ENCODE peak calls at places on chromosomes 12 and 14, in ten cellular contexts. E, R, O, Z, G, C, F, V, M and P are unnamed samples.

GRCh38 chr12:111405149-111405855 is 421 bp upstream of the SH2B3 start:
- DNase-seq in E (peak), R (peak), O (peak), Z (peak), G (peak), C (peak), F (peak), V (peak), M (peak), P (peak)

GRCh38 chr14:53596845-53597525 is 359.6 kb downstream of the BMP4 start:
- DNase-seq in E (no peak), R (no peak), O (no peak), Z (no peak), G (no peak), C (no peak), F (no peak), V (no peak), M (no peak), P (no peak)

GRCh38 chr12:25286837-25287236 is 36.1 kb upstream of the KRAS start:
- DNase-seq in E (no peak), R (no peak), O (no peak), Z (no peak), G (no peak), C (peak), F (no peak), V (no peak), M (no peak), P (no peak)

GRCh38 chr14:87975636-87976035 is 17.3 kb downstream of the GALC start:
- DNase-seq in E (peak), R (no peak), O (no peak), Z (no peak), G (no peak), C (no peak), F (no peak), V (no peak), M (no peak), P (peak)

GRCh38 chr14:104341532-104342434 is 203.4 kb downstream of the KIF26A start:
- DNase-seq in E (peak), R (peak), O (no peak), Z (peak), G (peak), C (no peak), F (no peak), V (peak), M (no peak), P (peak)

GRCh38 chr12:53955036-53955775 is 503 bp downstream of the HOXC12 start:
- DNase-seq in E (no peak), R (no peak), O (no peak), Z (no peak), G (no peak), C (no peak), F (no peak), V (no peak), M (no peak), P (no peak)

GRCh38 chr12:132327351-132328171 is 1.8 kb downstream of the GALNT9 start:
- DNase-seq in E (peak), R (no peak), O (peak), Z (peak), G (peak), C (peak), F (no peak), V (no peak), M (peak), P (peak)

GRCh38 chr12:26112703-26113147 is 12.1 kb downstream of the BHLHE41 start:
- DNase-seq in E (no peak), R (no peak), O (no peak), Z (no peak), G (no peak), C (peak), F (peak), V (no peak), M (no peak), P (peak)

GRCh38 chr14:55340482-55340881 is 69.3 kb downstream of the FBXO34 start:
- DNase-seq in E (no peak), R (no peak), O (no peak), Z (no peak), G (no peak), C (no peak), F (no peak), V (no peak), M (no peak), P (no peak)

GRCh38 chr14:71266994-71267636 is 359.9 kb downstream of the PCNX1 start:
- DNase-seq in E (peak), R (peak), O (peak), Z (no peak), G (no peak), C (no peak), F (no peak), V (no peak), M (no peak), P (peak)

GRCh38 chr12:96070670-96071279 is 35.4 kb upstream of the LTA4H start:
- DNase-seq in E (no peak), R (peak), O (no peak), Z (no peak), G (no peak), C (no peak), F (no peak), V (no peak), M (no peak), P (peak)

GRCh38 chr12:100497105-100497795 is 23.6 kb downstream of the NR1H4 start:
- DNase-seq in E (no peak), R (no peak), O (no peak), Z (no peak), G (no peak), C (no peak), F (no peak), V (no peak), M (no peak), P (no peak)

GRCh38 chr14:85853996-85854526 is 324.1 kb downstream of the FLRT2 start:
- DNase-seq in E (no peak), R (no peak), O (no peak), Z (no peak), G (peak), C (no peak), F (no peak), V (no peak), M (no peak), P (peak)

GRCh38 chr12:46977976-46978375 is 101.4 kb upstream of the PCED1B start:
- DNase-seq in E (no peak), R (no peak), O (no peak), Z (no peak), G (no peak), C (no peak), F (no peak), V (no peak), M (no peak), P (no peak)

GRCh38 chr12:113478351-113479011 is 6.8 kb upstream of the LHX5 start:
- DNase-seq in E (no peak), R (no peak), O (no peak), Z (no peak), G (no peak), C (no peak), F (no peak), V (no peak), M (no peak), P (no peak)

GRCh38 chr14:35408026-35408425 is 3.5 kb upstream of the NFKBIA start:
- DNase-seq in E (no peak), R (no peak), O (no peak), Z (no peak), G (no peak), C (no peak), F (no peak), V (no peak), M (no peak), P (no peak)